ENCODE peak calls at places on chromosomes 1 and 21, in seven cellular contexts. Y is OCI-LY7, U is IMR-90, Z is breast epithelium, B is Peyer's patch, L is tibial nerve, N is dorsolateral prefrontal cortex. X is an unnamed sample.

GRCh38 chr1:200925821-200926220 is 31.1 kb downstream of the INAVA start:
- DNase-seq in L (no peak), N (no peak), B (no peak), U (peak), Y (no peak), Z (no peak), X (no peak)

GRCh38 chr1:39230261-39231190 is 26.0 kb downstream of the MACF1 start:
- DNase-seq in Z (no peak), U (no peak), B (no peak), L (peak), N (no peak), Y (peak), X (peak)

GRCh38 chr1:4172659-4173599 is 272.9 kb upstream of the C1orf174 start:
- DNase-seq in Z (no peak), U (no peak), N (peak), L (no peak), B (no peak), Y (peak), X (no peak)

GRCh38 chr1:29845910-29846309 is 609.6 kb downstream of the PTPRU start:
- DNase-seq in N (no peak), U (no peak), Y (no peak), Z (no peak), L (no peak), B (no peak), X (no peak)

GRCh38 chr1:119771016-119771415 is 2.3 kb upstream of the HMGCS2 start:
- DNase-seq in B (no peak), Y (no peak), N (no peak), L (no peak), U (peak), Z (no peak), X (no peak)

GRCh38 chr1:215377736-215378135 is 189.4 kb upstream of the KCTD3 start:
- DNase-seq in N (no peak), U (no peak), B (no peak), Z (no peak), Y (no peak), L (no peak), X (no peak)

GRCh38 chr1:92808353-92808752 is 23.4 kb upstream of the EVI5 start:
- DNase-seq in U (no peak), B (no peak), Y (no peak), Z (no peak), N (no peak), L (no peak), X (no peak)

GRCh38 chr1:198667186-198667585 is 28.3 kb downstream of the PTPRC start:
- DNase-seq in N (no peak), L (no peak), Z (no peak), U (no peak), Y (no peak), B (no peak), X (no peak)

GRCh38 chr1:157193702-157194391 is 55.7 kb upstream of the ETV3 start:
- DNase-seq in N (peak), Y (peak), U (peak), Z (no peak), B (peak), L (peak), X (peak)

GRCh38 chr1:153678519-153679336 is at the start of gene NPR1:
- DNase-seq in B (peak), N (no peak), L (peak), U (no peak), Y (no peak), Z (no peak), X (peak)

GRCh38 chr1:7207875-7208646 is 422.8 kb downstream of the CAMTA1 start:
- DNase-seq in B (no peak), U (peak), N (peak), Z (no peak), Y (peak), L (no peak), X (no peak)

GRCh38 chr1:36446261-36446660 is 4.0 kb downstream of the OSCP1 start:
- DNase-seq in B (no peak), Z (no peak), Y (peak), U (no peak), N (no peak), L (no peak), X (no peak)

GRCh38 chr1:232726048-232726779 is 79.0 kb upstream of the MAP10 start:
- DNase-seq in B (no peak), N (no peak), Z (no peak), L (no peak), U (peak), Y (no peak), X (no peak)

GRCh38 chr1:219416598-219417238 is 196.2 kb downstream of the ZC3H11B start:
- DNase-seq in Y (peak), N (no peak), B (no peak), L (peak), Z (peak), U (peak), X (peak)

GRCh38 chr1:61210435-61211012 is 128.2 kb downstream of the NFIA start:
- DNase-seq in B (no peak), Y (peak), N (no peak), L (no peak), U (peak), Z (no peak), X (no peak)

GRCh38 chr1:66333463-66334232 is 200.3 kb upstream of the SGIP1 start:
- DNase-seq in U (no peak), Y (peak), N (no peak), B (peak), Z (no peak), L (no peak), X (no peak)

GRCh38 chr1:62325696-62326095 is 6.5 kb upstream of the KANK4 start:
- DNase-seq in N (no peak), U (no peak), L (no peak), B (no peak), Y (no peak), Z (no peak), X (no peak)

GRCh38 chr1:178818416-178818815 is 52.5 kb downstream of the ANGPTL1 start:
- DNase-seq in B (no peak), U (peak), N (no peak), Y (no peak), Z (no peak), L (no peak), X (no peak)

GRCh38 chr1:6603851-6604558 is 1.3 kb upstream of the KLHL21 start:
- DNase-seq in N (peak), B (peak), Z (peak), U (peak), Y (no peak), L (peak), X (no peak)

GRCh38 chr21:42855143-42855936 is 24.0 kb downstream of the WDR4 start:
- DNase-seq in Z (no peak), B (no peak), Y (no peak), U (no peak), L (no peak), N (no peak), X (no peak)

GRCh38 chr1:205992218-205992882 is 10.8 kb downstream of the RAB7B start:
- DNase-seq in Y (no peak), B (no peak), U (no peak), L (no peak), Z (no peak), N (no peak), X (no peak)

GRCh38 chr1:111604931-111605330 is 14.7 kb upstream of the RAP1A start:
- DNase-seq in Y (no peak), Z (no peak), N (no peak), B (no peak), L (no peak), U (peak), X (no peak)

GRCh38 chr21:46116846-46117585 is 19.1 kb downstream of the COL6A2 start:
- DNase-seq in Z (peak), N (peak), Y (no peak), L (no peak), B (peak), U (no peak), X (peak)

GRCh38 chr1:25794325-25794724 is 5.7 kb upstream of the SELENON start:
- DNase-seq in L (no peak), Y (no peak), Z (no peak), N (no peak), B (no peak), U (no peak), X (no peak)

GRCh38 chr1:161733526-161733925 is 12.2 kb downstream of the FCRLB start:
- DNase-seq in U (peak), B (no peak), Y (no peak), N (no peak), Z (no peak), L (no peak), X (no peak)

GRCh38 chr1:82485591-82486369 is 685.0 kb downstream of the ADGRL2 start:
- DNase-seq in Y (no peak), N (peak), B (no peak), U (no peak), L (peak), Z (no peak), X (no peak)

GRCh38 chr1:160018900-160019299 is 12.9 kb downstream of the PIGM start:
- DNase-seq in N (no peak), B (no peak), Y (no peak), L (no peak), Z (no peak), U (peak), X (no peak)

GRCh38 chr1:96522927-96523326 is 198.7 kb upstream of the PTBP2 start:
- DNase-seq in Y (no peak), Z (no peak), B (no peak), L (no peak), U (no peak), N (no peak), X (no peak)

GRCh38 chr21:37700641-37701202 is 215.5 kb downstream of the KCNJ6 start:
- DNase-seq in Z (no peak), N (no peak), L (no peak), Y (peak), B (no peak), U (peak), X (no peak)

GRCh38 chr1:167627865-167628641 is 2.0 kb upstream of the RCSD1 start:
- DNase-seq in L (no peak), Y (peak), N (no peak), U (no peak), B (no peak), Z (no peak), X (peak)

DNA sequence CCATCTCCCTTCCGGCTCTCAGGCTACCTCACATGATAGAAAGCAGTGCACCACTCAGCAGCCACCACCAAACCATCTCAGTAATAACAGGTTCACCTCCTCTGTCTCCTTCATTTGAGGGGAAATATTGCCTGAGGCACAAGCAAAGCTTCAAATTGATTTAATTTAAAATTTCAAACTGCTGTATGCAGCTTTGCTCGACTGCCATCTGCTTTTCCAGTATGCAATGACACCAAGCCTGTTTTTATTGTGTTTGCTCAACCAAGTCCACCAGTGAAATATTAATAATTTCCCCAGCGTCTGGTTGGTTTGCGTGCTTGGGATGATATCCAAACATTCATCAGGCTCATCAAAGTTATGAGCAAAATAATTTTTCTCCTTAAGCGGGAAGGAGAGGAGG is 552.4 kb upstream of the DAB1 start:
- DNase-seq in Z (no peak), L (no peak), Y (no peak), B (no peak), N (no peak), U (no peak), X (no peak)
- TF ChIP-seq CTCF in Z (no peak), L (no peak), Y (no peak), B (no peak), N (no peak), U (no peak), X (no peak)

DNA sequence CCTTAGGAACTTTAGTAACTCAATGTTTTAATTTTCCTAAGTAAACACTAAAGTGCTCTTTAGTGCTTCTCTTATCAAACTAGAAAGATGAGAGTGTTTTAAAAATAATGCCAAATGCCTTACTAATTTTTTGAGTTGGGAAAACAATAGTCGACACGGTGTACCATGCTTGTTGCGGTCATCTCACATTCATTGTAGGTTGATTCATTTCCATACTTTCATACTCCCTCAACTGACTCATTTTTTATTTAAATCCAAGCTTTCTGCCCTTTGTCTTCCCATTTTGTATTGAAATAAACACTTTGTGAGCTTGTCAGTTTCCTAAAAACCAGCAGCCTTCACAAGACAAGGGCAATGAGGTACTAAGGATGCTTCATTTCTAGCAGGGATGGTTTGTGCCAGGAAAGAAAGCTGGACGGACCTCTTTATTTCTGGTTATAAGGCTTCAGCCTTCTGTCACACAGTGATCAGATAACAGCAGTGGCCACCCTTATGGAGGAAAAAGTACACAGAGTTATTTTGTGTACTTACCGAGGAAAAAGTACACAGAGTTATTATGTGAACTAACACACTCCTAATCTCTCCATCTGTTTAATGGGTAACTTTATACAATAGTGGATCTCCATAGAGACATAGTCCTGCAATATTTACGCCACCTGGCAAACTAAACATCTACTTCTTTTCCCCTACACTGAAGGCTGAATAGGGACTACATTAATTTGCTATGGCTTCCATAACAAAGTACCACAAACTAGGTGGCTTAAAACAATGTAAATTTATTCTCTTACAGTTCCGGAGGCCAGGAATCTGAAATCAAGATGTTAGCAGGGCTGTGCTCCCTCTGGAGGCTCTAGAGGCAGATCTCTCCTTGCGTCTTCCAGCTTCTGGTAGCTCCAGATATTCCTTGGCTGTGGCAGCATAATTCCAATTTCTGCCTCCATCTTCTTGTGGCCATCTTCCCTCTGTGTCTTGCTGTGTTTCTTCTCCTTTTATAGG is 13.0 kb upstream of the CCDC190 start:
- DNase-seq in Y (no peak), U (peak), L (no peak), B (no peak), N (no peak), Z (no peak), X (no peak)
- TF ChIP-seq CTCF in Y (no peak), U (peak), L (no peak), B (no peak), N (no peak), Z (no peak), X (no peak)

GRCh38 chr1:169070958-169071357 is 35.5 kb upstream of the ATP1B1 start:
- DNase-seq in B (no peak), L (no peak), Z (no peak), N (no peak), Y (no peak), U (no peak), X (no peak)
- TF ChIP-seq CTCF in B (no peak), L (no peak), Z (no peak), N (no peak), Y (peak), U (no peak), X (no peak)

GRCh38 chr21:26717146-26717739 is 128.0 kb downstream of the ADAMTS1 start:
- DNase-seq in N (no peak), B (no peak), L (no peak), U (peak), Z (no peak), Y (peak), X (no peak)
- TF ChIP-seq CTCF in N (peak), B (peak), L (peak), U (peak), Z (peak), Y (peak), X (peak)

DNA sequence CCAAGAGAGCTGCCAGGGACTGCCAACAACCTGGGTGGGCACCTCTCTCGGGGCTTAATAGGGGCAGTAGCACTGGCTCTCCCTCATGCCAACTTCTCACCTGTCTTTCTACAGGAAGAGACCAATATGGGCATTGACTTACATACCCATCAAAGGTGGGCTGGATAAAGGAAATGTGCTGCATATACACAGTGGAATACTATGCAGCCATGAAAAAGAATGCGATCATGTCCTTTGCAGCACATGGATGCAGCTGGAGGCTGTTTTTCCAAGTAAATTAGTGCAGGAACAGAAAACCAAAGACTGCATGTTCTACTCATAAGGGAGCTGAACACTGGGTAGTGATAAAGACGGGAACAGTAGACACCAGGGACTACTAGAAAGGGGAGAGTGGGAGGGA is 172.5 kb downstream of the URB2 start:
- DNase-seq in L (no peak), Z (no peak), Y (no peak), B (no peak), N (no peak), U (no peak), X (no peak)
- TF ChIP-seq CTCF in L (no peak), Z (no peak), Y (no peak), B (no peak), N (no peak), U (no peak), X (no peak)

DNA sequence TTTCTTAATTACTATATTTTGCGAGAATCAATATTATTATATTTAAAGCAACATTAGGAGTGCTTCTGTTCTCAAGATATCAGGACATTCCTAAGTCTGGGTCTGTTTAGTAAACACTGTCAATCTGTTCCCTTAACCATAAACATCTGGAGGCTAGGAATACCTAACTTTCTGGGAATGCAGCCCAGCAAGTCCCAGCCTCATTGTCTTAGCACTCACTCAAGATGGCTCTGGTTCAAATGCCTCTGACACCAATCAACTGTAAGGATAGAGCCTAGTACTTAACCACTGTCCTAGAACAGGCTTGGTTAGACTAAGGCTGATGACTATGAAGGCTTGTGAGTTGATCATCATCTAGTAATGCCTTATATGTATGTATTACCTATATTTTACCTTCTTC is 61.5 kb downstream of the TNN start:
- DNase-seq in L (no peak), Z (no peak), U (peak), Y (no peak), B (no peak), N (no peak), X (no peak)
- TF ChIP-seq CTCF in L (no peak), Z (no peak), U (no peak), Y (no peak), B (no peak), N (no peak), X (no peak)

DNA sequence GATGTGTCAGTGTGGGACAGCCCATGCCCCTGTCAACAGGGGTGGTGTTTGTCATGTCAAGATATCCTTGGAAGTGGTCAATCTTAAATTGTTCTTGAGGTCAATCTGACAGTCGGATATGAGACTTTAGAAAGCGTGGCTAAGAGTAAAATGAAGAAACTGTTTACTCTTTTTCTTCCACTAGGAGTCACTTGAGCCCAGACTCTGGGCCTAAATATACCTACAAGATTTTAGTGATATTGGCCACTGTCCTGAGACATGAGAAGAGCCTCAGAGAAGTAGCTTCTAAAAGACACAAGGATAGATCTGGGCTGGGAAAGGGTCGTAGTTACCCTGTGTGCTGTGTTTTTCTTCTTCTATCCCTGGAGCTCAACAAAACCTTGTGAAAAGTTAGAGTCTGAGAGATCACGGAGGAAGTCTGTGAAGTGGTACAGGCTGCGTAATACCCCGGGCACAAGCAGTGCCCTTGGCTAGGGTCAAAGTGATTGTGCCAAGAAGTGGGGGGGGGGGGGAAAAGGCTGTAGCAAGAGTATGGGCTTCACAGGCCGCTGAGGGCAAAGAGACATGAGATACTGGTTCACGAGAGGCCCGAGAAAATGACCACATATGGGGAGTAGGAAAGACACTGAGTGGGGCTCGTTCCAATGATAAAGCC is 355.2 kb upstream of the GREM2 start:
- DNase-seq in Z (no peak), N (no peak), U (peak), Y (no peak), B (no peak), L (no peak), X (no peak)
- TF ChIP-seq CTCF in Z (no peak), N (no peak), U (peak), Y (peak), B (peak), L (no peak), X (no peak)

X was measured in activated B cell treated with CpG ODN at 0.5 μM for 24 hours.